ENCODE peak calls at places on chromosomes 1 and 21, in seven cellular contexts. D, Q, I, R, N, T and B are unnamed samples.

GRCh38 chr1:46067652-46068051 is 64.8 kb downstream of the PIK3R3 start:
- DNase-seq in Q (no peak), N (no peak), T (no peak), D (no peak), I (no peak), R (no peak), B (no peak)

GRCh38 chr1:222387020-222387816 is 160.7 kb downstream of the HHIPL2 start:
- DNase-seq in D (no peak), N (no peak), I (peak), T (no peak), Q (no peak), R (no peak), B (no peak)

GRCh38 chr1:205792481-205792881 is 17.2 kb upstream of the RAB29 start:
- DNase-seq in Q (no peak), D (no peak), N (no peak), R (no peak), I (no peak), T (no peak), B (no peak)

GRCh38 chr1:108830119-108831008 is 26.5 kb downstream of the AKNAD1 start:
- DNase-seq in T (peak), I (peak), N (peak), R (peak), D (peak), Q (peak), B (peak)

GRCh38 chr1:109275706-109276345 is 7.1 kb downstream of the PSRC1 start:
- DNase-seq in N (no peak), I (peak), R (peak), Q (no peak), T (no peak), D (no peak), B (no peak)

GRCh38 chr1:34987018-34987417 is 1.9 kb upstream of the TMEM35B start:
- DNase-seq in Q (no peak), I (peak), R (no peak), D (no peak), T (no peak), N (no peak), B (no peak)

GRCh38 chr1:207890136-207890738 is 20.7 kb downstream of the CD34 start:
- DNase-seq in D (no peak), Q (peak), R (peak), T (peak), N (peak), I (peak), B (peak)

GRCh38 chr1:173122958-173123852 is 72.5 kb upstream of the TNFSF18 start:
- DNase-seq in T (peak), R (peak), Q (peak), I (no peak), D (peak), N (peak), B (peak)

GRCh38 chr1:82695443-82695842 is 894.7 kb downstream of the ADGRL2 start:
- DNase-seq in N (no peak), I (no peak), Q (no peak), R (no peak), D (no peak), T (no peak), B (no peak)

GRCh38 chr1:109910963-109911798 is 532 bp downstream of the CSF1 start:
- DNase-seq in N (no peak), R (no peak), I (no peak), D (no peak), T (no peak), Q (no peak), B (no peak)

GRCh38 chr1:20964540-20965484 is 177.7 kb upstream of the HP1BP3 start:
- DNase-seq in N (no peak), D (no peak), R (no peak), Q (no peak), T (no peak), I (peak), B (no peak)

GRCh38 chr1:209650454-209650853 is 1.8 kb downstream of the LAMB3 start:
- DNase-seq in Q (no peak), R (no peak), N (no peak), I (no peak), T (no peak), D (no peak), B (no peak)

GRCh38 chr1:153728305-153729066 is 636 bp downstream of the INTS3 start:
- DNase-seq in Q (peak), R (peak), I (peak), T (no peak), N (peak), D (peak), B (peak)

GRCh38 chr1:204617256-204618147 is 68.0 kb downstream of the LRRN2 start:
- DNase-seq in D (no peak), N (no peak), R (peak), I (no peak), Q (no peak), T (no peak), B (no peak)

GRCh38 chr1:150696590-150696989 is 364 bp downstream of the GOLPH3L start:
- DNase-seq in N (no peak), T (no peak), Q (no peak), R (no peak), I (no peak), D (no peak), B (no peak)

GRCh38 chr1:214404154-214404553 is 123.2 kb downstream of the SMYD2 start:
- DNase-seq in R (no peak), N (no peak), T (no peak), Q (no peak), I (no peak), D (no peak), B (no peak)

GRCh38 chr1:4060850-4061249 is 160.8 kb upstream of the C1orf174 start:
- DNase-seq in Q (no peak), R (no peak), I (no peak), N (no peak), D (no peak), T (no peak), B (no peak)

GRCh38 chr1:216457356-216457755 is 34.1 kb upstream of the USH2A start:
- DNase-seq in I (peak), D (no peak), Q (no peak), R (no peak), T (no peak), N (no peak), B (no peak)

GRCh38 chr21:45592208-45592619 is 50.0 kb upstream of the SLC19A1 start:
- DNase-seq in D (peak), I (no peak), N (no peak), Q (no peak), T (no peak), R (peak), B (no peak)

GRCh38 chr1:184910596-184910995 is 63.7 kb downstream of the NIBAN1 start:
- DNase-seq in D (no peak), R (no peak), T (no peak), Q (peak), I (no peak), N (no peak), B (peak)

GRCh38 chr1:212608956-212609700 is 567 bp downstream of the ATF3 start:
- DNase-seq in R (peak), D (peak), N (peak), Q (peak), I (peak), T (peak), B (peak)

GRCh38 chr1:152086785-152087184 is 2.1 kb downstream of the TCHHL1 start:
- DNase-seq in I (no peak), D (no peak), N (no peak), T (no peak), Q (no peak), R (no peak), B (no peak)

GRCh38 chr1:34013958-34014737 is 150.3 kb downstream of the HMGB4 start:
- DNase-seq in I (no peak), R (no peak), Q (no peak), D (peak), N (peak), T (no peak), B (peak)

GRCh38 chr1:213051881-213052202 is 801 bp downstream of the RPS6KC1 start:
- DNase-seq in R (no peak), I (no peak), T (no peak), D (no peak), Q (no peak), N (no peak), B (no peak)

GRCh38 chr1:81158592-81158991 is 642.1 kb upstream of the ADGRL2 start:
- DNase-seq in Q (no peak), I (no peak), R (no peak), D (no peak), T (no peak), N (no peak), B (no peak)

GRCh38 chr1:66416295-66416694 is 117.7 kb upstream of the SGIP1 start:
- DNase-seq in R (no peak), Q (no peak), N (no peak), I (no peak), D (no peak), T (no peak), B (no peak)

GRCh38 chr1:150999051-150999674 is 7.5 kb downstream of the MINDY1 start:
- DNase-seq in I (peak), D (no peak), R (no peak), Q (no peak), T (peak), N (no peak), B (no peak)

GRCh38 chr1:211764701-211765100 is 65.9 kb downstream of the LPGAT1 start:
- DNase-seq in N (no peak), I (no peak), T (no peak), D (no peak), R (no peak), Q (no peak), B (no peak)

GRCh38 chr1:39959651-39960333 is 4.8 kb downstream of the MFSD2A start:
- DNase-seq in R (no peak), D (no peak), N (no peak), I (no peak), T (no peak), Q (no peak), B (no peak)

GRCh38 chr1:169610858-169611257 is 19.1 kb downstream of the SELP start:
- DNase-seq in D (no peak), T (no peak), I (no peak), N (no peak), R (no peak), Q (no peak), B (no peak)

GRCh38 chr1:190373705-190374336 is 103.8 kb downstream of the BRINP3 start:
- DNase-seq in N (no peak), Q (no peak), T (no peak), R (no peak), I (peak), D (no peak), B (no peak)

GRCh38 chr1:117563492-117563875 is 42.4 kb upstream of the TENT5C start:
- DNase-seq in I (no peak), T (no peak), R (no peak), Q (no peak), N (no peak), D (no peak), B (no peak)

GRCh38 chr1:15833069-15833679 is 14.3 kb upstream of the SPEN start:
- DNase-seq in Q (peak), I (peak), T (no peak), R (peak), D (peak), N (peak), B (peak)

GRCh38 chr1:63545780-63546179 is 22.5 kb downstream of the EFCAB7 start:
- DNase-seq in N (no peak), D (no peak), R (no peak), I (peak), Q (no peak), T (no peak), B (no peak)

GRCh38 chr1:176717052-176717754 is 254.2 kb downstream of the PAPPA2 start:
- DNase-seq in T (no peak), Q (no peak), D (no peak), I (no peak), N (no peak), R (no peak), B (no peak)

GRCh38 chr1:160646192-160646591 is 652 bp downstream of the SLAMF1 start:
- DNase-seq in T (no peak), I (no peak), Q (no peak), D (no peak), N (no peak), R (no peak), B (no peak)

GRCh38 chr1:160647329-160647720 is 481 bp upstream of the SLAMF1 start:
- DNase-seq in R (no peak), D (no peak), Q (no peak), T (no peak), I (no peak), N (no peak), B (no peak)

GRCh38 chr1:160646711-160647328 is at the start of gene SLAMF1:
- DNase-seq in N (no peak), R (no peak), T (no peak), Q (no peak), I (no peak), D (no peak), B (no peak)

GRCh38 chr1:160644399-160644798 is 2.4 kb downstream of the SLAMF1 start:
- DNase-seq in Q (no peak), I (no peak), R (no peak), D (no peak), N (no peak), T (no peak), B (no peak)

DNA sequence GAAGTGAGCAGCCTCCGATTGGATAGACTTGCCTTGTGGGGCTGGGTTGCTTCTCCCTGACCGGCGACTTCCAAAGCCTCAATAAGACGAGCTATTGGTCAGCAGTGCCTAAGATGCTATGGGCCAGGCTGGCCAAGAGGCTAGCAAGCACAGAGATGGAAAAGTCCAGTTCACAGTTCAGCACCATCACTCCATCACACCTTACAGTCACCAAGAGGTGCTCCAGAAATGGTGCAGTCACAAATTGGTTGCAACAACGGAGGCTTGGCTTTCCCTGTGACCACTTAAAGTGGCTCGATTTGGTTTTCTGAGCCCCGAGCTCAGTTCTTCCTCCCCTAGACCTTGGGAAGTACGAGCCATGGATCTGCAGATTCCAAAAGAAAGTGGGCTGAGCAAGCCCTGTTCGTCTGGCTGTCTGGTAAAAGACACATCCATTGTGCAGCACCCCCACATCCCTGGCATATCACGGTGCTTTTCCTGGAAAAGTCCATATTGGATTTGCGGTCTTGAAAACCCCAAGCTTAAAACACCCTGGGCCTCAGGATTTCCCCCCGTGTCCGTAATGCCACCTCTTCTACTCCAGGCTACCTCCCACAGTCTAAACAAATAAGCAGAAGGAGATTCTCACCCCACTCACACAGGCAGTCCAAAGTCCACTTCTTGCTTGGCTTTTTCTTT is 1.3 kb downstream of the SLAMF1 start:
- DNase-seq in D (no peak), R (no peak), T (no peak), N (no peak), Q (no peak), I (no peak), B (no peak)
- TF ChIP-seq CTCF in D (no peak), R (no peak), T (no peak), N (no peak), Q (no peak), I (no peak), B (no peak)

DNA sequence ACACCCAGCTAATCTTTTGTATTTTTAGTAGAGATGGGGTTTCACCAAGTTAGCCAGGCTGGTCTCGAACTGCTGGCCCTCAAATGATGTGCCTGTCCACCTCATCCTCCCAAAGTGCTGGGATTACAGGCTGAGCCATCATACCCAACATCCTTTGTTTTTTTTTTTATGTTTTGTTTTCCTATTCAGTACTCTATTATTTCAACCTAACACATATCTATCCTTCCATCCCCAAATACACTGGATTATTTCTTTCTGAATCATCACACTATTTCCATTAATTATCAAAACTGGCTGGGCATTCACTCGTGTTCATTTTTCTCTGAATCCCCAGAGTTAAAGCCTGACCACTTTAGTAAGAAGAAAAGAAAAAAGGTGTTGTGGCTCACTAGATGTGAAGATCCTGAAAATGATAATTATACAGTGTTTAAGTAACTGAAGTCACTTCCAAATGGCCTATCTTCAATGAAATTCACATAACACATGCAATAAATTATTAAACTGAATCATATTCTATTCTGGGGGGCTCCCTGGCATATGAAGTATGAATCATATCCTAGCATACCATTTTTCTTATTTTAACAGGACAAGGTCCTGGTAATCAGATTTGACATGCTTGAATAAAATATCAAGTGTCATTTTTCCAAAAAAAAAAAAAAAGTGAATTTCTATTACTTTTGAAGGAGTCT is 1754.2 kb downstream of the BRINP3 start:
- DNase-seq in T (no peak), R (no peak), I (peak), D (no peak), N (no peak), Q (no peak), B (no peak)
- H3K27ac ChIP-seq in T (no peak), R (no peak), I (peak), D (no peak), N (no peak), Q (no peak), B (no peak)

DNA sequence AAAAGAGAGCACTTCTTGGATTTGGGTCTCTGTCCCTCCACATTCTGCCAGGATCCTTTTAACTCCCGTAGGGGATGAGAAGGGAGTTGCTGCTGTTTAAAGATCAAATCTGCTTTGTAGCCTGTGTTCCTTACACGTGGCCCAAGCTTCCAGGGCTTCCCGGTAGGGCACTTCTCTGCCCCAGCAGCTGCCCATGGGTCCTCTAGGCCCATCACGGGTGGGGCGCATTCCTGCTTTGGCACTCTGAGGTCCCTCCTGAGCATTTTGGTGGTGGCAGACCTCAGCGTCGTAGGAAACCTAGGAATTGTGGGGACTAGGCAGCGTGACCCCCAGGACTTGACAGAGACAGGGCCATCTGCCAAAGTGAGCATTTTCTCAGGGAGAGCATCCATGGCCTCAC is 420.3 kb upstream of the VAMP3 start:
- DNase-seq in N (no peak), R (no peak), T (no peak), D (no peak), I (no peak), Q (no peak), B (no peak)
- H3K4me3 ChIP-seq in N (no peak), R (no peak), T (no peak), D (no peak), I (no peak), Q (no peak), B (no peak)

DNA sequence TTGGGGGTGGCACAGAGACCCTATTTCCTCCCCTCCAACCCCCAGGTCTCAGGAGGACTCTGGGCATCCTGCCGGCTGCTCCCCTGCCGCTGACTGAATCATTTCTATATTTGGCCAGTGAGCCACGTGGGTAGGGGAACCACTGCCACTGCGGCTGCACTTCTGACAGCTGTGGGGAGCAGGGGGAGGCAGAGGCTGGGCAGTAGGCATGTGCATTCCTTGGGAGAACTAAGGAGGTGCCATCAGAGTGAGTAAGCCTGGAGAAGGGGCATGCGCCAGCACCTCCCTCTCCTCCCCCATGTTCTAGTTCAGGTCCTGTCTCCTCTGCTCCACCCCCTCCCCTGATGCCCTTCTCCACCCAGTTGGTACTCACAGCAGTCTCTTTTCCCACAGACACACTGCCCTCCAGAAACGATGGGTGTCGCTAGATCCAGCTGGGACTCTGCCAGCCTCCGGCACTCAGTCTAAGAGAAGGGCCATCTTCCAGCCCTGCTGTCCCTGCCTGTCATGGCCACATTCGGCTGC is 12.0 kb downstream of the PPFIA4 start:
- DNase-seq in Q (peak), I (peak), T (peak), D (no peak), R (peak), N (peak), B (no peak)
- TF ChIP-seq CTCF in Q (no peak), I (peak), T (no peak), D (no peak), R (no peak), N (no peak), B (no peak)

GRCh38 chr1:201774983-201775344 is 54.0 kb upstream of the IPO9 start:
- DNase-seq in T (no peak), N (no peak), R (no peak), D (no peak), Q (no peak), I (no peak), B (no peak)
- H3K27ac ChIP-seq in T (peak), N (peak), R (no peak), D (no peak), Q (no peak), I (no peak), B (no peak)

DNA sequence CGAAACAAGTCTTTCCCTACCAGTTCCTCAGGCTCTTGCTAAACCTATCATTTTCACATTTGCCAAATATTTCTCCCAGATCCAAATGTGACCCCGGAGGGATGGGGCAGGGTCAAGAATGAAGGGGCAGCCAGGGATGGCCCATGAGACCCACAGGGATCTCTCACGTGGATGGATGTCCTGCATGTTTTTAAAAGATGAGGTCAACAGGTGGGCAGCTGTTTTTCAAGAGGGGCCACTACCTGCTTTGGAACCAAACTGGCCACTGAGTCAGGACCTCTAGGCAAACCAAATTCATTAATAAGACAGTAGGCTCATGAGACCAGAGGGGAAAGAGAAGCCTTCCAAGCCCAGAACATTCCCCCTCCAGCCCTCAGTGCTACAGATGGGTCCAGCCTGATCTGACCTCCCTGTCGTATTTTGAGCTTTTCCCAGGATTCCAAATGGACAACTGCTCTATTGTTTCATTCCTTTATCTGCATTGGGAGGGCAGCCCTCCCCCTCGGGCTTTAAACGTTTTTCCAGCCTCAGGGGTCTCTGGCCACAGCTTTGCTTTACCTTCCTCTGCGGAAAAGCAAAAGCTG is 252.5 kb upstream of the IRF2BP2 start:
- DNase-seq in I (no peak), Q (no peak), R (no peak), D (no peak), T (no peak), N (no peak), B (no peak)
- H3K4me3 ChIP-seq in I (no peak), Q (no peak), R (no peak), D (no peak), T (peak), N (peak), B (no peak)

GRCh38 chr1:161725888-161726630 is 4.7 kb downstream of the FCRLB start:
- DNase-seq in I (peak), R (peak), Q (peak), D (peak), T (peak), N (peak), B (no peak)
- TF ChIP-seq CTCF in I (no peak), R (peak), Q (peak), D (peak), T (no peak), N (peak), B (no peak)

GRCh38 chr1:223716302-223716862 is 4.0 kb downstream of the CAPN2 start:
- DNase-seq in R (no peak), T (no peak), D (no peak), N (no peak), I (no peak), Q (no peak), B (no peak)
- H3K27ac ChIP-seq in R (peak), T (peak), D (peak), N (peak), I (peak), Q (no peak), B (peak)